ENCODE peak calls at places on chromosome 19, in eight cellular contexts. T is GM13976, O is heart right ventricle, I is Calu3, X is fibroblast of pulmonary artery, B is IMR-90, U is BE2C, H is HFFc6. Q is an unnamed sample.

GRCh38 chr19:50381881-50382729 is 2.0 kb upstream of the POLD1 start:
- DNase-seq in T (no peak), O (no peak), I (no peak), X (no peak), B (no peak), U (peak), H (no peak), Q (no peak)

GRCh38 chr19:41416194-41416674 is 10.9 kb downstream of the B3GNT8 start:
- DNase-seq in T (no peak), O (no peak), I (no peak), X (no peak), B (no peak), U (no peak), H (no peak), Q (no peak)

GRCh38 chr19:50838239-50838638 is 4.9 kb upstream of the KLK15 start:
- DNase-seq in T (peak), O (no peak), I (peak), X (peak), B (no peak), U (no peak), H (no peak), Q (no peak)

GRCh38 chr19:39839678-39840327 is 5.8 kb upstream of the DYRK1B start:
- DNase-seq in T (no peak), O (no peak), I (no peak), X (no peak), B (no peak), U (no peak), H (no peak), Q (no peak)

GRCh38 chr19:35146746-35147466 is 3.9 kb downstream of the FXYD7 start:
- DNase-seq in T (no peak), O (no peak), I (no peak), X (no peak), B (no peak), U (no peak), H (no peak), Q (no peak)

GRCh38 chr19:32070101-32070500 is 275.3 kb upstream of the ZNF507 start:
- DNase-seq in T (no peak), O (no peak), I (no peak), X (no peak), B (no peak), U (no peak), H (no peak), Q (no peak)

GRCh38 chr19:16397791-16398529 is 73.3 kb downstream of the KLF2 start:
- DNase-seq in T (no peak), O (no peak), I (no peak), X (no peak), B (no peak), U (no peak), H (no peak), Q (no peak)

GRCh38 chr19:40716031-40716654 is 543 bp downstream of the COQ8B start:
- DNase-seq in T (no peak), O (no peak), I (peak), X (no peak), B (peak), U (peak), H (peak), Q (no peak)

GRCh38 chr19:5031231-5032100 is 62.6 kb downstream of the KDM4B start:
- DNase-seq in T (peak), O (peak), I (peak), X (peak), B (peak), U (peak), H (peak), Q (peak)

GRCh38 chr19:10294368-10294697 is 4.6 kb downstream of the ICAM5 start:
- DNase-seq in T (no peak), O (no peak), I (no peak), X (no peak), B (no peak), U (peak), H (no peak), Q (peak)

GRCh38 chr19:34990578-34991192 is 9.4 kb upstream of the GRAMD1A start:
- DNase-seq in T (peak), O (no peak), I (no peak), X (no peak), B (no peak), U (no peak), H (no peak), Q (no peak)

GRCh38 chr19:12639901-12640613 is 26.5 kb downstream of the MAN2B1 start:
- DNase-seq in T (peak), O (peak), I (no peak), X (peak), B (peak), U (peak), H (peak), Q (peak)

GRCh38 chr19:12721656-12722565 is 1.8 kb downstream of the TNPO2 start:
- DNase-seq in T (peak), O (peak), I (peak), X (peak), B (peak), U (peak), H (peak), Q (peak)

GRCh38 chr19:10289167-10289835 is 451 bp upstream of the ICAM5 start:
- DNase-seq in T (peak), O (no peak), I (no peak), X (peak), B (peak), U (peak), H (peak), Q (no peak)

GRCh38 chr19:38183227-38183914 is 40.7 kb downstream of the DPF1 start:
- DNase-seq in T (no peak), O (peak), I (no peak), X (peak), B (no peak), U (peak), H (no peak), Q (peak)

GRCh38 chr19:13460045-13460444 is 46.2 kb downstream of the CACNA1A start:
- DNase-seq in T (no peak), O (no peak), I (no peak), X (no peak), B (no peak), U (no peak), H (no peak), Q (no peak)

GRCh38 chr19:2743099-2743498 is 3.3 kb upstream of the SLC39A3 start:
- DNase-seq in T (no peak), O (no peak), I (no peak), X (no peak), B (no peak), U (no peak), H (no peak), Q (no peak)

GRCh38 chr19:41879080-41879479 is 2.0 kb downstream of the CD79A start:
- DNase-seq in T (no peak), O (no peak), I (no peak), X (no peak), B (no peak), U (no peak), H (no peak), Q (no peak)

GRCh38 chr19:41928221-41928683 is at the start of gene ERFL:
- DNase-seq in T (peak), O (no peak), I (no peak), X (no peak), B (no peak), U (no peak), H (no peak), Q (no peak)

GRCh38 chr19:54532528-54532927 is 29.9 kb downstream of the LAIR2 start:
- DNase-seq in T (no peak), O (no peak), I (no peak), X (no peak), B (no peak), U (no peak), H (no peak), Q (no peak)

GRCh38 chr19:30253581-30253996 is 118.6 kb upstream of the ZNF536 start:
- DNase-seq in T (no peak), O (no peak), I (no peak), X (no peak), B (no peak), U (peak), H (no peak), Q (no peak)

GRCh38 chr19:46788101-46788967 is at the start of gene SLC1A5:
- DNase-seq in T (peak), O (peak), I (peak), X (peak), B (peak), U (peak), H (peak), Q (peak)
- TF ChIP-seq CTCF in T (no peak), O (no peak), I (no peak), X (no peak), B (no peak), U (peak), H (no peak), Q (no peak)

DNA sequence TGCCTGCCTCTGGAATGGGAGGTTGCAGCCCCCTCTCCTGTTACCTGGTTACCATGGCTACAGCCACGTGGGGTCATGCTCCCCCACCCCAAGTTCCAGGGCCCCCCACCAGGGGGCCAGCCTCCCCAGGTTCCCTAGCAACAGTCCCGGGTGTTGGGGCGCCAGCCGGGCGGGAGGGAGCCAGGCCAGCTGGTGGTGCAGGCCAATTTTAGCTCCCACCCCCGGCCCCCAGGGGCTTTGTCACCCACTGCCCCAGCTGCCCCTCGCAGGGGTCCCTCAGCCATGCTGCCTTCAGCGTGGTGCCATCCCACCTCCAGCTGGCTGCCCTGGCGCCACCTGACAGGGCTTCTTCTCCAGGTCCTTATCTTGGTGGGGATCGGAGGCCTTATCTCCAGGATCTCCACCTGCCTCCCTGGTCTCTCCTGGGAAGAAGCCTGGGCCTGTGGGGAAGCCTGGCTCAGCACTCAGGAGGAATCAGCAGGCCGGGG is 3.0 kb downstream of the MARK4 start:
- DNase-seq in T (no peak), O (no peak), I (no peak), X (no peak), B (no peak), U (peak), H (no peak), Q (no peak)
- TF ChIP-seq CTCF in T (peak), O (peak), I (peak), X (peak), B (peak), U (peak), H (peak), Q (peak)

GRCh38 chr19:57814505-57815246 is at the start of gene ZNF552:
- DNase-seq in T (peak), O (peak), I (peak), X (peak), B (peak), U (peak), H (peak), Q (peak)
- TF ChIP-seq CTCF in T (no peak), O (no peak), I (no peak), X (no peak), B (no peak), U (no peak), H (peak), Q (no peak)

DNA sequence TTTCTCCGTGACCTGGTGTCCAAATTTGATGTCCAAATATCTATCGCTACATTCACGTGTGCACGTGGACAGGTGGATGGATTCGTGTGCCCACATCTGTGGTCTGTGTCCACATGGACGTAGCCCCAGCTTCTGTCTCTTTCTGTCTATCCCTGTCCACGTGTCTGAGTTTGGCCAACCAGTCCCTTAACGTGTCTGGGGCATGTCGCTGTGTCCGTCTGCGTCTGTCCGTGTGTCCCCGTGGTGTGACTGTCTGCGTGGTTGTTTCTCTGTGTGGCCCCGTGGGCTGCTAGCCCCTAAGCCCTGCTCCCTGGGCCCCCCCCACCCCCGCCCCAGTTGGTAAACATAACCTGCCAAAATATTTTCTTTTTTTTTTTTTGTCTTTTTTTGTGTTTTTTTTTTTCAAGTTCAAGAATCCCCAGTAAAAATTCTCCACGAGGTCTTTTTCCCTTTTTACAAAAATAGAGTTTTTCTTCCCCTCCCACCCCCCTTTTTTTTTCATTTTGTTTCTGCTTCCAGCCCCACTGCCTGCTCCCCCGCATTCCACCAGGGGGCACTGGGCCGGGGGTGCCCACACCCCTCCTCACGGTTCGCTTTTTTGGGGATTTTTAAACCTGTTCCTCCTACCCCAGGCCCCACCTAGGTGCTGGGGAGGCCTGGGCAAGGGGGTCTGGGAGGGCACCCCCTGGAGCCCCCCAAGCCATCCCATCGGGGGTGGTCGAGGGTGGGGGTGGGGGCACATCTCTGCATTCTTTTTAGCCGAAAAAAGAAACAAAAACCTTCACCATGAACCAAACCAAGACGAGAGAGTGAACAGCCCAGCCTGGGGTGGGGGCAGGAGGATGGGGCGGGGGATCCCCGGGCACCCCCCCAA is 18.3 kb downstream of the PRKCSH start:
- DNase-seq in T (peak), O (no peak), I (no peak), X (no peak), B (no peak), U (no peak), H (no peak), Q (peak)
- TF ChIP-seq CTCF in T (no peak), O (peak), I (peak), X (peak), B (peak), U (peak), H (peak), Q (peak)

GRCh38 chr19:21128901-21129698 is 12.7 kb upstream of the ZNF431 start:
- DNase-seq in T (no peak), O (no peak), I (no peak), X (peak), B (no peak), U (no peak), H (no peak), Q (no peak)

GRCh38 chr19:21126078-21126477 is 15.8 kb upstream of the ZNF431 start:
- DNase-seq in T (no peak), O (no peak), I (no peak), X (no peak), B (no peak), U (no peak), H (no peak), Q (no peak)

GRCh38 chr19:21127898-21128297 is 13.9 kb upstream of the ZNF431 start:
- DNase-seq in T (no peak), O (no peak), I (no peak), X (no peak), B (no peak), U (no peak), H (no peak), Q (no peak)

GRCh38 chr19:21130097-21130775 is 11.6 kb upstream of the ZNF431 start:
- DNase-seq in T (no peak), O (no peak), I (no peak), X (no peak), B (no peak), U (no peak), H (no peak), Q (no peak)

GRCh38 chr19:21127001-21127400 is 14.8 kb upstream of the ZNF431 start:
- DNase-seq in T (no peak), O (no peak), I (no peak), X (no peak), B (no peak), U (no peak), H (no peak), Q (no peak)
- TF ChIP-seq CTCF in T (no peak), O (no peak), I (no peak), X (no peak), B (no peak), U (no peak), H (no peak), Q (no peak)

GRCh38 chr19:48351341-48351752 is 12.4 kb downstream of the TMEM143 start:
- DNase-seq in T (peak), O (peak), I (peak), X (peak), B (peak), U (peak), H (peak), Q (peak)
- TF ChIP-seq CTCF in T (peak), O (peak), I (peak), X (peak), B (peak), U (peak), H (peak), Q (peak)

DNA sequence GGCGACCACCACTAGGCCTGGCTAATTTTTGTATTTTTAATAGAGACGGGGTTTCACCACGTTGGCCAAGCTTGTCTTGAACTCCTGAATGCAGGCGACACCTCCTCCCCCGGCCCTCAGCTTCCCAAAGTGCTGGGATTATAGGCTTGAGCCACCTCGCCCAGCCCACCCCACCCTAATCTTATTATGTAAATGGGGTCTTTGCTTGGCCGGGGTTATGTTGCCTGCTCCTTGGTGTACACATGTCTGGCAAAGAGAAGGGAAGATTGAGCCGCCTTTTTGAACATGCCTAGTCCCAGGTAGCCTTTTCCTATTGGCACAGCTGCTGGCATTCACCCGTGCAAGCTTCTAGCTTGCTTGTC is 106.8 kb downstream of the KCTD15 start:
- DNase-seq in T (no peak), O (no peak), I (no peak), X (no peak), B (no peak), U (no peak), H (no peak), Q (no peak)
- TF ChIP-seq CTCF in T (no peak), O (no peak), I (no peak), X (no peak), B (no peak), U (no peak), H (no peak), Q (no peak)

GRCh38 chr19:407501-408440 is 1.2 kb downstream of the C2CD4C start:
- DNase-seq in T (no peak), O (no peak), I (no peak), X (no peak), B (no peak), U (no peak), H (no peak), Q (no peak)

GRCh38 chr19:408441-409005 is 424 bp downstream of the C2CD4C start:
- DNase-seq in T (no peak), O (no peak), I (no peak), X (no peak), B (no peak), U (no peak), H (no peak), Q (no peak)

GRCh38 chr19:410243-410781 is 1.4 kb upstream of the C2CD4C start:
- DNase-seq in T (no peak), O (no peak), I (no peak), X (no peak), B (no peak), U (no peak), H (no peak), Q (no peak)

GRCh38 chr19:409006-409514 is at the start of gene C2CD4C:
- DNase-seq in T (no peak), O (no peak), I (no peak), X (no peak), B (no peak), U (no peak), H (no peak), Q (no peak)

DNA sequence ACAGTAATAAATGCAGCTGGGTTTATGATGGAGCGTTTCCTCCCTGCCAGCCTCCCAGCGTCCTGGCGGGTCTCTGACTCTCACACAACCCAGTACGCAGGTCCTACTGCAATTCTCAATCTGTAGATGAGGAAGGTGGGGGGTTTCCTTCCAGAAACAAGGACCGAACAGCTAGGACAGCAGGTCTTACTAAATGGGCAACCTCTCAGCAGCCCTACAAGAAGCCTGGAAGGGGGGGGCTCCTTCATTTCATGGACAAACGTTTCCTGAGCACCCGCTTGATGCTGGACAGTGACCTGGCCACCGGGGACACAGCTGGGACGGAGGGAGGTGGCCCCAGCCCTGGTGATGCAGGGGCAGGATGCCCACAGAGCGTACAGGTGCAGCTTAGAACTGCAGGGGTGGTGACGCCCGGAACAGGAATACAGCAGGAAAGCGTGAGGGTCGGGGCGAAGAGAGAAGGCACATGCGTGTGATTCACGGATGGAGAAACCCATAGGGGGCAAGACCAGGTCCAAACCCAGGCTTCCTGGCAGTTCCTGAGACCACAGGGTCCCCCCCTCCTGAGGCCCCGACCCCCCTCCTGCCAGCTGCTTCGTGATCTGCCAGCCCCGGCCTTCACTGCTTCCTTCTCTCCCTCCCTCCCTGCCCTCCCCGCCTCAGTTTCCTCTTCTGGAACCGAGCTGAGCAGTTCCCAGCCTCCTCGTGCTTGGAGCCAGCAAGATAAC is 732 bp upstream of the C2CD4C start:
- DNase-seq in T (no peak), O (no peak), I (no peak), X (no peak), B (no peak), U (no peak), H (no peak), Q (no peak)
- TF ChIP-seq CTCF in T (no peak), O (no peak), I (no peak), X (no peak), B (no peak), U (no peak), H (no peak), Q (no peak)

GRCh38 chr19:6116749-6117430 is 6.6 kb upstream of the RFX2 start:
- DNase-seq in T (no peak), O (no peak), I (no peak), X (no peak), B (no peak), U (no peak), H (no peak), Q (no peak)

GRCh38 chr19:6110360-6110977 is at the start of gene RFX2:
- DNase-seq in T (peak), O (peak), I (peak), X (peak), B (peak), U (peak), H (peak), Q (peak)

GRCh38 chr19:6109947-6110346 is 353 bp downstream of the RFX2 start:
- DNase-seq in T (no peak), O (no peak), I (no peak), X (no peak), B (no peak), U (no peak), H (no peak), Q (no peak)

GRCh38 chr19:6115992-6116391 is 5.7 kb upstream of the RFX2 start:
- DNase-seq in T (no peak), O (no peak), I (no peak), X (no peak), B (no peak), U (no peak), H (no peak), Q (no peak)

DNA sequence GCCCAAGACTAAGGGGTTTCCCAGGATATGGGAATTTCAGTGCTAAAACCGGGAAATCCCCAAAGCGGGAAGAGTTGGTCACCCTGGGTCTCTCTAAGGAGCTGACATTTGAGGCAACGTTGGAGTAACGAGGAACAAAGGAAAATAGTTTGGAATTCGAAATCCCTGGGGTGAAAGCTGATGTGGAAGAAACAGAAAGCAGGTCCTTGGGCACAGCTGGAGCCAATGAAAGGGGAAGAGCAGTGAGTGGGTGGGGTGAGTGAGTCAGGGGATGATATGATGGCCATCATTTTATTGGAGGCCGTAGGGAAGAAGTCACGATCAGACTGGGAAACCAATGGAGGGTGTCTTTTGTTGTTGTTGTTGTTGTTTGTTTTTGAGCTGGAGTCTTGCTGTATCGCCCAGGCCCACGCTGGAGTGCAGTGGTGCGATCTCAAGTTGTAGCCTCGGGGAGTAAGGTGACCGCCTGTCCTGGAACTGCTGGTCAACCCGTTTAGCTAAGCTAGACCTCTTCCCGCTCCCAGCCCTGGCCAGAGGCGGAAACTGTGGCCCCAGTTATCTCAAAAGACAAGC is 3.4 kb upstream of the RFX2 start:
- DNase-seq in T (no peak), O (no peak), I (no peak), X (no peak), B (no peak), U (no peak), H (no peak), Q (no peak)
- TF ChIP-seq CTCF in T (no peak), O (no peak), I (no peak), X (no peak), B (no peak), U (no peak), H (no peak), Q (no peak)